ENCODE peak calls at places on chromosomes 11 and 22, in eight cellular contexts. U is ovary, P is tibial nerve, S is stomach, A is sigmoid colon, M is H1, V is transverse colon, F is HepG2. B is an unnamed sample. For H3K36me3, the result is how much of the 10 kb centered on the place peaks cover.

GRCh38 chr11:61152816-61153592 is 8.2 kb downstream of the VPS37C start:
- DNase-seq in U (no peak), P (no peak), S (no peak), A (peak), M (no peak), V (no peak), F (no peak), B (no peak)

GRCh38 chr11:117923773-117924172 is 5.4 kb downstream of the TMPRSS13 start:
- DNase-seq in U (no peak), P (no peak), S (no peak), A (peak), M (no peak), V (no peak), F (no peak), B (no peak)

GRCh38 chr11:117839936-117840813 is 15.6 kb upstream of the FXYD2 start:
- DNase-seq in U (no peak), P (no peak), S (peak), A (peak), M (no peak), V (peak), F (no peak), B (no peak)

GRCh38 chr22:46452195-46453005 is 85.0 kb downstream of the CELSR1 start:
- DNase-seq in U (no peak), P (no peak), S (peak), A (no peak), M (no peak), V (no peak), F (no peak), B (no peak)

GRCh38 chr11:116512841-116513240 is 259.9 kb downstream of the BUD13 start:
- DNase-seq in U (no peak), P (no peak), S (peak), A (no peak), M (no peak), V (no peak), F (no peak), B (no peak)

GRCh38 chr11:63843042-63843441 is 4.1 kb downstream of the MARK2 start:
- DNase-seq in U (peak), P (no peak), S (peak), A (no peak), M (no peak), V (no peak), F (no peak), B (no peak)

GRCh38 chr11:84471501-84471900 is 1155.6 kb downstream of the DLG2 start:
- DNase-seq in U (no peak), P (no peak), S (no peak), A (no peak), M (no peak), V (no peak), F (no peak), B (no peak)

GRCh38 chr11:2202071-2202899 is 30.7 kb upstream of the TH start:
- DNase-seq in U (peak), P (no peak), S (peak), A (peak), M (no peak), V (peak), F (no peak), B (no peak)

GRCh38 chr11:17579451-17579850 is 32.4 kb downstream of the OTOG start:
- DNase-seq in U (no peak), P (no peak), S (peak), A (no peak), M (no peak), V (no peak), F (no peak), B (no peak)

GRCh38 chr11:64056861-64057260 is 21.1 kb downstream of the FLRT1 start:
- DNase-seq in U (no peak), P (no peak), S (no peak), A (no peak), M (no peak), V (no peak), F (no peak), B (no peak)

GRCh38 chr11:35116762-35117588 is 22.0 kb upstream of the CD44 start:
- DNase-seq in U (no peak), P (no peak), S (no peak), A (no peak), M (no peak), V (no peak), F (no peak), B (no peak)

GRCh38 chr22:46761539-46762237 is 762 bp upstream of the TBC1D22A start:
- DNase-seq in U (peak), P (no peak), S (no peak), A (no peak), M (no peak), V (no peak), F (no peak), B (no peak)

GRCh38 chr22:49760280-49760629 is 67.4 kb downstream of the BRD1 start:
- DNase-seq in U (no peak), P (no peak), S (no peak), A (no peak), M (no peak), V (no peak), F (no peak), B (no peak)

GRCh38 chr11:36247493-36247892 is 41.7 kb downstream of the COMMD9 start:
- DNase-seq in U (no peak), P (no peak), S (no peak), A (no peak), M (no peak), V (no peak), F (no peak), B (no peak)

GRCh38 chr11:88324562-88325345 is 12.8 kb downstream of the CTSC start:
- DNase-seq in U (no peak), P (no peak), S (no peak), A (no peak), M (no peak), V (no peak), F (no peak), B (no peak)

GRCh38 chr11:66222358-66223149 is 45.9 kb upstream of the RAB1B start:
- DNase-seq in U (peak), P (peak), S (peak), A (peak), M (peak), V (peak), F (peak), B (peak)

GRCh38 chr11:117459121-117459978 is 131.7 kb downstream of the CEP164 start:
- DNase-seq in U (no peak), P (no peak), S (no peak), A (no peak), M (no peak), V (no peak), F (no peak), B (no peak)

GRCh38 chr11:15988693-15989231 is 367.6 kb downstream of the SOX6 start:
- DNase-seq in U (no peak), P (no peak), S (no peak), A (no peak), M (peak), V (no peak), F (no peak), B (no peak)

GRCh38 chr11:119673389-119674336 is 55.3 kb downstream of the NECTIN1 start:
- DNase-seq in U (no peak), P (no peak), S (peak), A (no peak), M (no peak), V (peak), F (no peak), B (no peak)

GRCh38 chr11:45252134-45252856 is 33.8 kb downstream of the SYT13 start:
- DNase-seq in U (peak), P (no peak), S (peak), A (no peak), M (peak), V (peak), F (peak), B (no peak)

GRCh38 chr11:1943576-1943975 is 3.6 kb upstream of the MRPL23 start:
- DNase-seq in U (no peak), P (no peak), S (no peak), A (peak), M (no peak), V (peak), F (no peak), B (no peak)

GRCh38 chr22:45163074-45163416 is 680 bp upstream of the NUP50 start:
- DNase-seq in U (no peak), P (no peak), S (no peak), A (peak), M (no peak), V (peak), F (no peak), B (no peak)

GRCh38 chr22:46514592-46515207 is 22.7 kb downstream of the CELSR1 start:
- DNase-seq in U (no peak), P (no peak), S (no peak), A (no peak), M (no peak), V (no peak), F (no peak), B (no peak)

GRCh38 chr11:2719831-2720603 is 20.2 kb upstream of the KCNQ1OT1 start:
- DNase-seq in U (no peak), P (no peak), S (no peak), A (no peak), M (no peak), V (no peak), F (no peak), B (no peak)

GRCh38 chr11:64998141-64998540 is 1.4 kb upstream of the BATF2 start:
- DNase-seq in U (no peak), P (no peak), S (no peak), A (no peak), M (no peak), V (peak), F (peak), B (no peak)

GRCh38 chr22:17842386-17842785 is 68.1 kb upstream of the BID start:
- DNase-seq in U (peak), P (no peak), S (peak), A (peak), M (no peak), V (peak), F (no peak), B (no peak)

GRCh38 chr11:86182976-86183584 is 61.5 kb upstream of the EED start:
- DNase-seq in U (no peak), P (no peak), S (peak), A (no peak), M (no peak), V (peak), F (no peak), B (no peak)

DNA sequence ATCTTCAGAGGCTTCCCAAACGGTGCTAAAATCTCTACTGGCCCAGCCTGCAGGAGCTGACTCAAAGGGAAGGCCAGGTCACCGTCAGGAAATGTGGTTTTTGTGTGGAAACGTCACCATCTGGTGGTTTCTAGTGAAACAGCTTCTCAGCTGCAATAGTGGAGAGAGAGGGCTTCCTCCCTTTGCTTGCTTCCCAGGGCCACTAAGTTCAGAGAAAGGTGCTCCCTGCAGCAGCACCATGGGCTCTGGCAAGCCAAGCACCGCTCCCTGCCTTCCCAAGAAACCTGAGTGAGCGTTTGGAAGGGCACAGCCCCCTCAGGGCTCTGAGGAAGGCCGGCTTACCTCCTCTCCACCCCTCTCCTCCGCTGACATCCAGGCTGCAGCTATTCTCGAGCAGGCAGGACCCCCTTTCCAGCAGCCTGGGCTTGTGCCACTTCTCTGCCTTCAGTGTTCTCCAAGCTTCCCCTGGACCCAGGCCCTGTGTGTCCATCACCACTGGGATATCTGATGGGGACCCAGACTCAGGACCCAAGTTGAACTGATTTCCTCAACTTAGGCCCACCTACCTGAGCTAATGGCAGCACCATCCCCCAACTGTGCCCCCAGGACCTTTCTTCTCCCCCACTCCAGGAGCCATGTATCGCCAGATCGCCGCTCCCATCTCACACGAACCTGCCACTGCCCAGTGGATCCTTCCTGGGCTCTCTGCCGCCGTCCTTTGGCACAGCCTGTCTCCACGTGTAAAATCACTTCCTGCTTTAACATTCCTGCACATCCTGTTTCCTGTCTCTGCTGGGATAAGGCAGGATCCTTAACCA is 9.8 kb downstream of the SPATA19 start:
- DNase-seq in U (no peak), P (peak), S (no peak), A (no peak), M (peak), V (no peak), F (peak), B (peak)
- TF ChIP-seq EP300 in U (no peak), P (no peak), S (no peak), A (no peak), M (no peak), V (no peak), F (no peak), B (no peak)

DNA sequence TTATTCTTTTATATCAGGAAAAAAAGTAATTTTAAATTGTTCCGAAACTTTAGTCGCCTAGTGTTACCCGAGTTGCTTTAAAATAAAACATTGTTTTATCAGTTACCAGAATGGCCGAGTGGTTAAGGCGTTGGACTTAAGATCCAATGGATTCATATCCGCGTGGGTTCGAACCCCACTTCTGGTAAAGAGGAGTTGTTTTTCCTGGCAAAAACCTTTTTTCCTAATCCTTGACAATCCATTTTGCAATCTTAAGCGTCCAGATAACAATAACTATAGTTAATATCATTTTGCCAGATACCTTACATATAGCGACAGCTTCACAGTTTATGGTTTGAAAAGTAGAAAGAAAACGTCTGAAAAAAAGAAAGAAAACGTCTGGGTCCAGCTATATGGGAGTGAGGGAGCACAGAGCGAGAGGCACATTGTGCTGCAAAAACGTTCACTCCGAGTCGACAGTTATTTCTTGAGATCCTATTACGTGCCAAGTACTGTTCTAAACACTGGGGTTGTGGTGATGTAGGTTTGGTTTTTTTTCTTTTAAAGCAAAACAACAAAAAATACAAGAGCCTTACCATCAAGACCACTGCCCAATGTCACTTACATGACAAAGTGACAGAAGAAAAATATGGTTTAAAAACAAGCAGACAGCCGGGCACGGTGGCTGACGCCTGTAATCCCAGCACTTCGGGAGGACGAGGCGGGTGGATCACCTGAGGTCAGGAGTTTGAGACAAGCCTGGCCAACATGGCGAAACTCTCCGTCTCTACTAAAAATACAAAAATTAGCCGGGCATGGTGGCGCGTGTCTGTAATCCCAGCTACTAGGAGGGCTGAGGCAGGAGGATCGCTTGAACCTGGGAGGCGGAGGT is 40.5 kb downstream of the OR4D9 start:
- DNase-seq in U (no peak), P (peak), S (no peak), A (peak), M (no peak), V (no peak), F (peak), B (no peak)
- H3K4me3 ChIP-seq in U (peak), P (peak), S (peak), A (peak), M (peak), V (peak), F (peak), B (peak)

DNA sequence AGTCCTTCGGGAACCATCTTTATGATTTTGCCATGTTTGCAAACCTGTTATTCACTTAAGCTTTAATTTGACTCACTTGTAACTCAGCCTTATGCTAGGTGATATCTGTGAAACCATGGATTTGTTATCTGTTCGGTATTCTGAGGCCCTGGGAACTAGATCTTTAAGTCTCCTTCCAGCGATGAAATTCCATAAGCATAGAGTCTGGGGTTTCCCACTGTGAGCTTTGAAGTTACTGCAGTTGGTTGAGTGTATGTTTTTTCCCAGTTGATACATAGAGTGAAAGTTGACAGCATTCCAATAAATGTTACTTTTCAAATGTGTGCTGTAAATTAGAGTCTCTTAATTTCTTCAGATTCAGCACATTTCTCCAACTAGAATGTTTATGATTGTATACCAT is 66.9 kb downstream of the TNRC6B start:
- DNase-seq in U (no peak), P (no peak), S (no peak), A (no peak), M (no peak), V (no peak), F (no peak), B (no peak)
- H3K36me3 ChIP-seq in U (under half), P (under half), S (under half), A (under half), M (under half), V (under half), F (under half), B (under half)

DNA sequence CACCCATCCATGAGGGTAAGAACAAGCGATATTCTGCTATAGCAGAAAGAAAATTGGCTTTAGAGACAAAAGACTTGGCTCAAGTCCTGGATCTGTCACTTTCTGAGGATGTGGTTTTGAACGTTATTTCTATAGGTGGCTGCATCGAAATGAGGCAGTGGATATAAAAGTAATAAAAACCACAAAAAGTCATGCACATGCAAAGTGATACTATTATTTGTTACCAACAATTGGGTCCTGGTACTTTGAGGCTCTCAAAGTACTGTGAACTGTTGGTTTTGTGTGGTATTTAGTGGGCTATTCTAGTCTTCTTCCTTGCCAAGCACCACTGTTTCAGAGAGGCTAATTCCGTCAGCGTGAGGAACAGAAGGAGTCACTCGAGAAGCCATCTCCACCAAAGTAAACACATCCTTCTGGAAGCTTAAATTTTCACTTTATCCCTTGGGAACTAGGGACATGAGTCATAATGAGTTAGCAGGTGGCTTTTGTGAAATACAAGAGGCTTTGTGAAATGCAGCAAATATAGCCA is 13.1 kb downstream of the UBASH3B start:
- DNase-seq in U (no peak), P (no peak), S (no peak), A (no peak), M (no peak), V (no peak), F (no peak), B (no peak)
- TF ChIP-seq EP300 in U (no peak), P (no peak), S (no peak), A (no peak), M (no peak), V (no peak), F (no peak), B (no peak)

GRCh38 chr11:114083256-114084252 is 24.0 kb downstream of the ZBTB16 start:
- DNase-seq in U (no peak), P (no peak), S (no peak), A (peak), M (no peak), V (no peak), F (no peak), B (no peak)

GRCh38 chr11:114084414-114084813 is 24.9 kb downstream of the ZBTB16 start:
- DNase-seq in U (no peak), P (no peak), S (no peak), A (peak), M (no peak), V (no peak), F (no peak), B (no peak)

GRCh38 chr11:114081641-114082414 is 22.3 kb downstream of the ZBTB16 start:
- DNase-seq in U (peak), P (no peak), S (no peak), A (peak), M (no peak), V (no peak), F (no peak), B (no peak)

GRCh38 chr11:114082415-114082748 is 22.9 kb downstream of the ZBTB16 start:
- DNase-seq in U (no peak), P (no peak), S (no peak), A (no peak), M (no peak), V (no peak), F (peak), B (no peak)

GRCh38 chr11:114082767-114083181 is 23.3 kb downstream of the ZBTB16 start:
- DNase-seq in U (peak), P (no peak), S (no peak), A (peak), M (no peak), V (no peak), F (no peak), B (no peak)
- H3K4me3 ChIP-seq in U (no peak), P (no peak), S (no peak), A (no peak), M (no peak), V (no peak), F (no peak), B (no peak)

B was measured in esophagus muscularis mucosa.